ENCODE peak calls at places on chromosome 10, in six cellular contexts. C, P, J, Q, H and X are unnamed samples. For H3K36me3, the result is how much of the 10 kb centered on the place peaks cover.

GRCh38 chr10:70477661-70478162 is 855 bp upstream of the PALD1 start:
- DNase-seq in C (peak), P (peak), J (peak), Q (peak), H (peak), X (no peak)

GRCh38 chr10:70890917-70891431 is 2.6 kb upstream of the PCBD1 start:
- DNase-seq in C (no peak), P (no peak), J (no peak), Q (no peak), H (no peak), X (no peak)

GRCh38 chr10:33153266-33153967 is 181.1 kb downstream of the NRP1 start:
- DNase-seq in C (no peak), P (no peak), J (no peak), Q (no peak), H (no peak), X (no peak)

GRCh38 chr10:132848951-132849545 is 63.1 kb upstream of the NKX6-2 start:
- DNase-seq in C (no peak), P (no peak), J (no peak), Q (no peak), H (no peak), X (no peak)

GRCh38 chr10:75040576-75040975 is 70.9 kb upstream of the SAMD8 start:
- DNase-seq in C (no peak), P (no peak), J (no peak), Q (no peak), H (no peak), X (no peak)

GRCh38 chr10:119208553-119208940 is 1.2 kb downstream of the GRK5 start:
- DNase-seq in C (no peak), P (no peak), J (no peak), Q (peak), H (no peak), X (no peak)

GRCh38 chr10:117217196-117217761 is 20.0 kb downstream of the KCNK18 start:
- DNase-seq in C (no peak), P (peak), J (peak), Q (no peak), H (no peak), X (no peak)

GRCh38 chr10:70328987-70329386 is 45.2 kb upstream of the NPFFR1 start:
- DNase-seq in C (peak), P (no peak), J (no peak), Q (no peak), H (no peak), X (no peak)

GRCh38 chr10:132061465-132062180 is 4.1 kb upstream of the JAKMIP3 start:
- DNase-seq in C (no peak), P (no peak), J (no peak), Q (no peak), H (no peak), X (no peak)

GRCh38 chr10:119849031-119849789 is 23.4 kb downstream of the MCMBP start:
- DNase-seq in C (peak), P (no peak), J (no peak), Q (no peak), H (no peak), X (no peak)

GRCh38 chr10:88207121-88207546 is 343.7 kb downstream of the PTEN start:
- DNase-seq in C (no peak), P (no peak), J (no peak), Q (no peak), H (no peak), X (no peak)

GRCh38 chr10:74925716-74926115 is 99.3 kb downstream of the KAT6B start:
- DNase-seq in C (no peak), P (no peak), J (no peak), Q (no peak), H (no peak), X (no peak)

GRCh38 chr10:123133511-123133910 is 2.3 kb upstream of the HMX3 start:
- DNase-seq in C (no peak), P (no peak), J (no peak), Q (no peak), H (no peak), X (no peak)

GRCh38 chr10:78458983-78459638 is 425.4 kb downstream of the RPS24 start:
- DNase-seq in C (peak), P (no peak), J (no peak), Q (no peak), H (no peak), X (no peak)

GRCh38 chr10:6171891-6172354 is 30.8 kb upstream of the PFKFB3 start:
- DNase-seq in C (peak), P (no peak), J (no peak), Q (no peak), H (no peak), X (no peak)

GRCh38 chr10:44926771-44927751 is 15.9 kb downstream of the TMEM72 start:
- DNase-seq in C (peak), P (no peak), J (no peak), Q (no peak), H (no peak), X (no peak)

GRCh38 chr10:32317795-32318194 is 29.2 kb downstream of the EPC1 start:
- DNase-seq in C (no peak), P (peak), J (no peak), Q (peak), H (peak), X (no peak)

GRCh38 chr10:68900427-68901105 is 549 bp upstream of the DDX50 start:
- DNase-seq in C (peak), P (no peak), J (peak), Q (peak), H (no peak), X (no peak)

GRCh38 chr10:52484426-52485065 is 170.5 kb downstream of the DKK1 start:
- DNase-seq in C (no peak), P (no peak), J (no peak), Q (no peak), H (no peak), X (no peak)

GRCh38 chr10:71444284-71445054 is 47.7 kb downstream of the CDH23 start:
- DNase-seq in C (no peak), P (no peak), J (no peak), Q (no peak), H (no peak), X (no peak)

GRCh38 chr10:125030567-125031197 is 88.8 kb downstream of the ZRANB1 start:
- DNase-seq in C (no peak), P (no peak), J (no peak), Q (peak), H (no peak), X (no peak)

GRCh38 chr10:50622497-50623298 is 1.1 kb downstream of the SGMS1 start:
- DNase-seq in C (peak), P (no peak), J (no peak), Q (peak), H (peak), X (peak)

GRCh38 chr10:103120546-103120945 is 72.5 kb downstream of the NT5C2 start:
- DNase-seq in C (no peak), P (no peak), J (no peak), Q (no peak), H (no peak), X (no peak)

GRCh38 chr10:67943917-67944316 is 59.5 kb downstream of the SIRT1 start:
- DNase-seq in C (no peak), P (no peak), J (no peak), Q (no peak), H (no peak), X (no peak)

GRCh38 chr10:103648951-103649532 is 155.5 kb downstream of the NEURL1 start:
- DNase-seq in C (peak), P (no peak), J (no peak), Q (no peak), H (no peak), X (no peak)

GRCh38 chr10:117647306-117647705 is 104.8 kb downstream of the EMX2 start:
- DNase-seq in C (no peak), P (no peak), J (no peak), Q (no peak), H (no peak), X (no peak)

GRCh38 chr10:24118246-24118645 is 90.7 kb upstream of the KIAA1217 start:
- DNase-seq in C (no peak), P (no peak), J (no peak), Q (no peak), H (no peak), X (no peak)

GRCh38 chr10:72315611-72316385 is 38.9 kb downstream of the DNAJB12 start:
- DNase-seq in C (peak), P (no peak), J (no peak), Q (no peak), H (no peak), X (no peak)

GRCh38 chr10:86662186-86663045 is 5.9 kb upstream of the LDB3 start:
- DNase-seq in C (no peak), P (no peak), J (no peak), Q (no peak), H (no peak), X (no peak)

GRCh38 chr10:131979821-131980270 is 1.9 kb downstream of the BNIP3 start:
- DNase-seq in C (peak), P (no peak), J (no peak), Q (no peak), H (no peak), X (no peak)

DNA sequence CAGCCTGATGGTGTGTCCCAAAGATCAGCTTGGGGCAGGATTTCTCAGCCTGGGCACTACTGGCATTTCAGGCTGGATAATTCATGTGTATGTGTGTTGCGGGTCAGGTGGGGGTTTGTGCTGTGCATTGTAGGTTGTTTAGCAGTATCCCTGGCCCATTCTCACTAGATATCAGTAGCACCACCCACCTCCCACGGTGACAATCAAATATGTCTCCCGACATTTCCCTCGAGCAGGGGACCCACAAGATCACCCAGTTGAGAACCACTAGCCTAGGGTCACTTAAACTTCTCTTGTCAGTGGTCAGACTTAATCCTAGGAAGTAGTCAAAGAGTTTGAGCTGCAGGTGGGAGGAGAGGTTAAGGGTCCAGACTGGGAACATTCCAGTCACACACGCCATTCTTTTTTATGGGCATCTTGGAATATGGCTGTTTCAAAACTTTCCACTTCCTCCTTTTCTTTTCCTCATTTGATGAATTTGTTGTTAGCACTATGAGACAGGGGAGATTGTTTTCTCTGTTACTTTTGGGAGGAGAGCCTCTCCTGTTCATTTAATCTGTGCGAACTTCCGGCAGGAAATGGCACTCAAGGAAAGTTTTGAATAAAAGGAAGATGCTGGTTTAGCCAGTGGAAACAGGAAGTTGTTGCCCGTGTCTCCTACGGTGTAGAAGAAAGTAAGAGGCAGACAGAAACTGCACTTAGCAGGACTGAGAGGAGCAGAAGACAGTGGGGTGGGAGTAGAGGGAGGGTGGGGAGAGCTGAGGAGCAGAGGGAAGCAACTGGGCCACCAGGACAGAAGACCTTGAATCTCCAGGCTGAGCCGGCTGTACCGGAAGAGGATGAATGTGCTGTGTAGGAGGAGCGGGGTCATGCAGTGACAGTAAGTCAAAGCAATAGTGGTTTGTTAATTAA is 17.6 kb upstream of the EXOC6 start:
- DNase-seq in C (no peak), P (no peak), J (peak), Q (peak), H (no peak), X (no peak)
- H3K4me3 ChIP-seq in C (no peak), P (peak), J (no peak), Q (no peak), H (peak), X (no peak)

GRCh38 chr10:97451605-97452004 is 5.6 kb downstream of the ZDHHC16 start:
- DNase-seq in C (no peak), P (no peak), J (no peak), Q (no peak), H (no peak), X (no peak)

GRCh38 chr10:97452352-97452751 is 6.4 kb downstream of the ZDHHC16 start:
- DNase-seq in C (no peak), P (no peak), J (no peak), Q (no peak), H (no peak), X (no peak)

GRCh38 chr10:97445722-97446639 is at the start of the genes EXOSC1 and ZDHHC16:
- DNase-seq in C (peak), P (peak), J (peak), Q (peak), H (peak), X (peak)

GRCh38 chr10:97454330-97455036 is 8.5 kb downstream of the ZDHHC16 start:
- DNase-seq in C (peak), P (no peak), J (no peak), Q (no peak), H (no peak), X (no peak)

DNA sequence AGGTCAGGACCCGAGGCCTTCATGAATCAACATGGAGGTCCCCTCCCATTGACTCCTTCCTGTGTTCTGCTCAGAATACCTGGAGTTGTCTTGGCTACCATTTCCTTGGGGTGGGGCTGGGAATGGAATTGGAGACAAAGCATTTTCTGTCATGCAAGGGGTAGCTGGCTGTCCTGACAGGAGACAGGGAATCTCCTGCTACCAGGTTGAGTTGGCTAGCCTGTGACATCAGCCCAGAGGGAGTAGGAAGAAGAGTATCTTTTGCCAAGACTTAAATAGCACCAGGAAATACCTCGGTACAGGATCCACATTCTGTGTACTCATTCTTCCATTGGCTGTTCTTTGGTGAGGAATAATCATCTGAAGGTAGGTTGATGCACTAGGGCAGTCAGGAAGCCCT is 4.9 kb downstream of the ZDHHC16 start:
- DNase-seq in C (no peak), P (no peak), J (no peak), Q (no peak), H (no peak), X (no peak)
- H3K36me3 ChIP-seq in C (under half), P (under half), J (under half), Q (half or more), H (under half), X (under half)

DNA sequence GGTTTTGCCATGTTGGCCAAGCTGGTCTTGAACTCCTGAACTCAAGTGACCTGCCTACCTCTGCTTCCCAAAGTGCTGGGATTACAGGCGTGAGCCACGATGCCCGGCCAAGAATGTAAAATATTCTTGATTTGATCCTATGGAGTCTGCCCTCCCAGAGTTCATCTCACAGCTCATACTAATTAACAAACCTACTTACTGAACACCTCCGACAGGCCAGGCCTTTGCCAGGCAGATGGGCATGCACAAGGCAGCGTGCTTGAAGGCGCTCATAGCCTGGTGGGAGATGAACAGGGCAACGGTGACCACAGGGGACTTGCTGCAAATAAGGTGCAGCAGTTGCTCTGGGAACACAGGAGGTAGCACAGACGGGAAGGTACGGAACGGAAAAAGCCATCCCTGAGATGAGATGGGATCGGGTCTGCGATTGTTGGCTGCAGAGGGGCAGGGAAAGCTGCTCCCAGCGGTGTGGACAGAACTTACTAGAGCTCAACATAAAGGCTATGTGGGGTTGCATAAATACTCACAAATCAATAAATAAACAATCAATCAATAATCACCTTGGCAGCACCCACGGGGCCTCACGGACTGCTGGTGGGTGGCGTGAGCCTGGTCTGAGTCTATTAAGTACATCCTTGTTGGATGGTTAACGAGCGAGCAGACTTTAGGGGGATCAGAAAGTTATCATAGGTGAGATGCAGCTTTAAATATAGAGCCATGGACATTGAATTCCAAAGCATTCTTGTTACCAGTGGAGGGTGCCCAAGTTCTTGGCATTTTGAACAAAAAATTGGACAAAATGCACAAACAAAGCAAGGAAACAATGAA is 4.7 kb downstream of the ACBD7 start:
- DNase-seq in C (no peak), P (no peak), J (no peak), Q (no peak), H (no peak), X (no peak)
- H3K4me3 ChIP-seq in C (peak), P (no peak), J (peak), Q (no peak), H (no peak), X (peak)

DNA sequence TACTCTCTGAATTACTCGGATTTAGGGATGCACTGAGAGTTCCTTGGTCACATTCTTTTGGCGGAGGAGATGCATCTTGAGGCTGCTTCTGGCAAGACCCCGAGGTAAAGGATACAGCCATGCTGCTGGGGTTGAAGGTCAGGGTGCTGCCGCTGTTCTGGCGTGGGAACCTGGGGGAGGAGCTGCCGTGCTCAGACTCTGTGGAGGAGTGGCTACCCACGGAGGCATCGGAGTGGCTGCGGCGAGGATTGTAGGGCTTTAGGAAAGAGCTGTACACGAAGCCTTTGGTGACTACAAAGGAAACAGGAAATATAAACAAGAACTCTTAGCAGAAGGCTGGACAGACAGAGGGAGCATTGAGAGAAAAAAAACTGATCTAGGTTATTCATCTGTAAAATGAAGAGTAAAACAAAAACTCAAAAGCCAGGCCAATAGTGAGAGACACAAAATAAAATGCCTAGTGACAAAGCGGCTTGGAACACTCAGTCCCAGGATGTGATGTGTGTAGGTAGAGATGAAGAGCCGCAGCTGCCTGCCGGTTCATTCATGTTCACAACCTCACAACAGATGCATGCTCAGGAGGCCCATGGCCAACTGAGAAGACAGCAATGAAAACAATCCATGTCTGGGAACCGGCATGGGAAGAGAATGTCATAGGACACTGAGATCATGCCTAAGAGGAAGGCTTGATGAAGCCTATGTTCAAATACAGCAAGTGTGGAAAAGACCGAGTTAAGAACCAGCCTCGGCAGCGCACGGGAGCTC is 97.8 kb downstream of the ABCC2 start:
- DNase-seq in C (no peak), P (no peak), J (no peak), Q (no peak), H (no peak), X (no peak)
- H3K36me3 ChIP-seq in C (half or more), P (under half), J (half or more), Q (half or more), H (under half), X (half or more)

GRCh38 chr10:113300628-113301027 is 252.2 kb upstream of the HABP2 start:
- DNase-seq in C (no peak), P (no peak), J (no peak), Q (peak), H (no peak), X (no peak)
- H3K4me3 ChIP-seq in C (no peak), P (no peak), J (no peak), Q (no peak), H (no peak), X (no peak)

DNA sequence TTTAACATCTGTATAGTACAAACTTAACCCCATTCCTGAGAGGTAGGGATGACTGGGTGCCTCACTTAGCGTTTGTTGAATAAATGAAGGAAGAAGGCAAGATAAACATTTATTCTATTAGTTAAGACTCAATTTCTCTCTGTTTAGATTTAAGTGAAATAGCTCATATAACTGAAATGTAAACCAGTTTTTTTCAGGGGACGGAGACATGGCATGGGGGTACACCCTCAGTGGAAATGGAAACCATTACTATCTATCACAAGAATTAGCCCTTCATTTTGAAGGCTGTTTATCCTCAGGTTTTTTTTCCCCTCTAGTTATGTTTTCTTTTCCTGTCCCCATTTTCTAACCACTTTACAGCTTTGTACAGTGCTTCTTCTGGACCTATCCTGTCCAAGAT is 35.6 kb upstream of the PDLIM1 start:
- DNase-seq in C (peak), P (no peak), J (no peak), Q (no peak), H (no peak), X (no peak)
- H3K36me3 ChIP-seq in C (under half), P (under half), J (under half), Q (under half), H (under half), X (under half)